ENCODE peak calls at places on chromosomes 13 and 19, in eight cellular contexts. V is stomach, T is endothelial cell of umbilical vein, A is A549, I is heart left ventricle, E is transverse colon, Q is H1, J is K562. P is an unnamed sample.

GRCh38 chr13:52454459-52454824 is 836 bp upstream of the CKAP2 start:
- DNase-seq in V (no peak), T (peak), A (peak), I (no peak), E (peak), Q (no peak), J (no peak), P (no peak)

GRCh38 chr19:29879655-29879974 is 62.4 kb upstream of the URI1 start:
- DNase-seq in V (no peak), T (no peak), A (no peak), I (no peak), E (no peak), Q (no peak), J (no peak), P (no peak)

GRCh38 chr13:98143601-98144500 is 957 bp downstream of the FARP1 start:
- DNase-seq in V (no peak), T (peak), A (no peak), I (peak), E (peak), Q (no peak), J (no peak), P (no peak)

GRCh38 chr13:44422755-44423643 is 49.4 kb downstream of the SERP2 start:
- DNase-seq in V (no peak), T (no peak), A (no peak), I (peak), E (no peak), Q (no peak), J (no peak), P (no peak)

GRCh38 chr19:18414504-18415176 is 4.6 kb upstream of the SSBP4 start:
- DNase-seq in V (no peak), T (no peak), A (peak), I (peak), E (no peak), Q (no peak), J (peak), P (no peak)

GRCh38 chr13:106794131-106794530 is 226.2 kb upstream of the ARGLU1 start:
- DNase-seq in V (no peak), T (no peak), A (no peak), I (no peak), E (no peak), Q (no peak), J (no peak), P (no peak)

GRCh38 chr19:33444238-33444992 is 70.9 kb downstream of the CEBPG start:
- DNase-seq in V (no peak), T (no peak), A (no peak), I (no peak), E (no peak), Q (no peak), J (no peak), P (no peak)

GRCh38 chr13:32669030-32669646 is 82.9 kb downstream of the PDS5B start:
- DNase-seq in V (no peak), T (peak), A (peak), I (no peak), E (no peak), Q (no peak), J (peak), P (no peak)

GRCh38 chr19:32372726-32373613 is 27.6 kb downstream of the ZNF507 start:
- DNase-seq in V (no peak), T (no peak), A (peak), I (no peak), E (no peak), Q (no peak), J (no peak), P (no peak)
- TF ChIP-seq POLR2A in V (no peak), T (no peak), A (no peak), I (no peak), E (no peak), Q (no peak), J (no peak), P (no peak)

DNA sequence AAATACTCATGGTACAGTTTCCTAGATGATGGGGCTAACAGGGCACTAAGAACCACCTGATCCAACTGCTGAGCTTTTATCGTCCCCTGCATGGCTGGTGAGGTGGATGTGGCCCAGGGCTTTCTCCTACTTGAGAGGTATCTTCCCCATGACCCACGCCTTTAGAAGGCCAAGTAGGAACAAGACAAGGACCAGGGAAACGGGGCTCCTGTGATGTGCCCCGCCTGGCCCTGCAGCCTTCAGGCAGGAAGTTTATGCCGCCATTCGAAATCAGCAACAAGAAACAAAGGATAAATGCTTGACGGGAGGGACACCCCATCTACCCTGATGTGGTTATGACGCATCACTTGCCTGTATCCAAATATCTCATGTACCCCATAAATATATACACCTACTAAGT is 4.1 kb downstream of the NLRP13 start:
- DNase-seq in V (no peak), T (no peak), A (no peak), I (no peak), E (no peak), Q (no peak), J (no peak), P (no peak)
- TF ChIP-seq POLR2A in V (no peak), T (no peak), A (no peak), I (no peak), E (no peak), Q (no peak), J (no peak), P (no peak)

DNA sequence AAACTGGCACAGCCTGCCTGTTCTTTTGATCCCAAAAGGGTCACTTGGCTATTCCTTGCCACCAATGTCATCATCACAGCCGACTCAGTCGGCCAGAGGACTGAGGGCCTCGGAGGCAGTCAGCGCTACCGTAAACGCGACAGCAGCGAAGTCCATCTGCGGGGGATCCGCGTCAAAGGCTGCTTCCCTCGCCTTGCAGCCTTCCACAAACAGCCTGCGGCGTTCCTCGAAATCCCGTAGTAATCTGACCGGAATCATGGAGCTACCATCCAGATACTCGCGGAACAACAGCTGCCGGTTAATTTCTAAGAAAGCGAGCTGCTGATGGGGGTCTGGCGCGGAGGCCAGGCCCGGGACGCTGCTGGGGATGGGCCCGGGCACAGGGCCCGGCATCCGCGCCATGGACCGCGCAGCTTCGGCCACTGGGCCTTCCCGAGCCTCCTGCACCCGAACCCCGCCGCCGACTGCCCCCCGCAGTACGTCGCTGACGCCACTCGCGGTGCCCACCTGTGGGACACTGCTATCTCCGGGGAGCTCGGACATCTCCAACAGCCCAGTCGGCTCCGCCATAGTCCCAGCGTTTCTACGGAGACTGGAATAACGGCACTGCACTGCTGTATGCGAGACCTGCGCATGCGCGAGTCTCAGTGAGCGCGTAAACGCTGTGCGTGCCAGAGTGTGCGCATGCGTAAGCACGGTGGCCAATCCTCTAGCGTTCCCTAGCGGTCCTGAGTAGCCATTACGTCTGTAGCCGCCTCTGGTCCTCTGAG is at the start of gene EID2B:
- DNase-seq in V (peak), T (peak), A (peak), I (peak), E (peak), Q (peak), J (peak), P (peak)
- TF ChIP-seq POLR2A in V (no peak), T (peak), A (peak), I (no peak), E (peak), Q (no peak), J (peak), P (peak)

GRCh38 chr13:40496035-40496810 is 170.2 kb downstream of the FOXO1 start:
- DNase-seq in V (no peak), T (no peak), A (no peak), I (no peak), E (no peak), Q (no peak), J (no peak), P (no peak)
- TF ChIP-seq POLR2A in V (no peak), T (no peak), A (no peak), I (no peak), E (no peak), Q (no peak), J (no peak), P (no peak)

GRCh38 chr19:55117636-55118391 is at the start of gene PPP1R12C:
- DNase-seq in V (peak), T (peak), A (peak), I (peak), E (peak), Q (peak), J (peak), P (peak)
- TF ChIP-seq POLR2A in V (no peak), T (peak), A (peak), I (no peak), E (no peak), Q (no peak), J (peak), P (peak)

GRCh38 chr19:43668406-43669158 is 1.4 kb downstream of the PLAUR start:
- DNase-seq in V (peak), T (peak), A (peak), I (peak), E (peak), Q (peak), J (peak), P (peak)
- TF ChIP-seq POLR2A in V (no peak), T (no peak), A (peak), I (no peak), E (peak), Q (no peak), J (peak), P (no peak)

DNA sequence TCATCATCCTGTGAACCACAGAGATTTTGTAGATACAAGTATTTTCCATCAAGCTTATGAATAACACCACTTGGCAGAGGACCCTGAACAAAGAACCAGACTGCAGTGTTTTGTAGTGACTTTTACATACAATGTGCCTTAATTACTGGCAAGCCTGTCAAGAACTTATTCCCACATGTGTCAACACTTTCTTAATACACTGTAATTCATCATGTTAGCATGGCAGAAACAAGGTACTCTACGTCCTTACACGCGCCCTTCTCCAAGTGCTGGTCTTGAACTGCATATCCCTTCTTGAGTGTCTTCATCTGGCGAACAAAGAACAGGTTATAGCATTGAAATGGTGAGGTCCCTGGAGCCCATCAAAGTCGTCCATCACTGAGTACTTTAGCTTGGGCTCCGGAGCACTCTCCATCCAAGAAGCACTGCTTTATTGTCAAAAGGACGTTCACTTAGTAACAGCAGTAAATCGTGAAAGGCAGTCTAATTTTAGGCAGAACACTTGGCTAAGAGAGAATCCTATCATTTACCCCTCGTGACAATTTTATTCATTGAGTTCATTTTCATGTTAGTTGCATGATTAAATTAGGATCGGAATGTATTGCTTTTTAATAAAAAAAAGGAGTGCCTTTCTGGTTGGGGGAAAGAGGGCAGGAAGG is 376.2 kb downstream of the DLEU7 start:
- DNase-seq in V (no peak), T (no peak), A (no peak), I (no peak), E (no peak), Q (no peak), J (no peak), P (no peak)
- TF ChIP-seq POLR2A in V (no peak), T (no peak), A (no peak), I (no peak), E (no peak), Q (no peak), J (no peak), P (no peak)

GRCh38 chr13:110471833-110472162 is 89.7 kb downstream of the RAB20 start:
- DNase-seq in V (peak), T (no peak), A (no peak), I (peak), E (peak), Q (no peak), J (peak), P (peak)
- TF ChIP-seq POLR2A in V (no peak), T (no peak), A (no peak), I (no peak), E (no peak), Q (no peak), J (no peak), P (peak)

GRCh38 chr19:36850646-36851442 is at the start of gene ZNF345:
- DNase-seq in V (peak), T (peak), A (peak), I (peak), E (peak), Q (no peak), J (peak), P (peak)
- TF ChIP-seq POLR2A in V (no peak), T (peak), A (no peak), I (no peak), E (peak), Q (peak), J (peak), P (peak)